ENCODE peak calls at places on chromosomes 2 and 18, in ten cellular contexts. B is DMS 273 treated with DMSO at 0.1 percent for 48 hours; E is occipital lobe; Y is EL; U is stimulated activated CD4-positive, alpha-beta T cell treated with anti-CD3 and anti-CD28 coated beads, Interleukin-1b, Interleukin-23, amount 100 ng/mL, for 1 hour; K is ELR; F is GOT3; O is sigmoid colon; D is SHP77; R is NCI-H2081. Z is an unnamed sample.

GRCh38 chr2:119405151-119405550 is 26.5 kb upstream of the TMEM37 start:
- DNase-seq in B (no peak), E (no peak), Y (no peak), U (no peak), K (no peak), F (no peak), O (no peak), D (no peak), R (no peak), Z (no peak)

GRCh38 chr18:77218642-77219041 is 31.0 kb upstream of the GALR1 start:
- DNase-seq in B (no peak), E (no peak), Y (no peak), U (no peak), K (no peak), F (no peak), O (no peak), D (no peak), R (no peak), Z (no peak)

GRCh38 chr18:56889621-56890020 is 238.5 kb downstream of the WDR7 start:
- DNase-seq in B (no peak), E (no peak), Y (no peak), U (no peak), K (no peak), F (no peak), O (no peak), D (no peak), R (no peak), Z (no peak)

GRCh38 chr18:77066689-77067088 is 65.9 kb downstream of the MBP start:
- DNase-seq in B (no peak), E (no peak), Y (no peak), U (no peak), K (no peak), F (no peak), O (no peak), D (no peak), R (no peak), Z (no peak)

GRCh38 chr2:69227717-69228116 is 159.3 kb downstream of the GFPT1 start:
- DNase-seq in B (no peak), E (no peak), Y (no peak), U (no peak), K (no peak), F (no peak), O (no peak), D (no peak), R (no peak), Z (no peak)

GRCh38 chr2:54386993-54387590 is 69.0 kb upstream of the SPTBN1 start:
- DNase-seq in B (no peak), E (no peak), Y (peak; percentile 60), U (no peak), K (peak; percentile 22), F (no peak), O (peak; percentile 78), D (no peak), R (no peak), Z (no peak)

GRCh38 chr18:5972298-5972697 is 77.0 kb upstream of the TMEM200C start:
- DNase-seq in B (no peak), E (no peak), Y (no peak), U (no peak), K (no peak), F (no peak), O (no peak), D (no peak), R (no peak), Z (no peak)

GRCh38 chr18:33577688-33578370 is at the start of gene ASXL3:
- DNase-seq in B (no peak), E (peak; percentile 53), Y (no peak), U (no peak), K (no peak), F (no peak), O (peak; percentile 80), D (peak; percentile 80), R (peak; percentile 74), Z (peak; percentile 91)

GRCh38 chr2:239299218-239299939 is 101.4 kb downstream of the HDAC4 start:
- DNase-seq in B (no peak), E (no peak), Y (no peak), U (no peak), K (no peak), F (no peak), O (peak; percentile 64), D (peak; percentile 41), R (peak; percentile 29), Z (peak; percentile 67)

GRCh38 chr2:231189171-231189530 is 9.3 kb upstream of the ARMC9 start:
- DNase-seq in B (no peak), E (no peak), Y (no peak), U (no peak), K (no peak), F (no peak), O (peak; percentile 66), D (no peak), R (no peak), Z (no peak)

GRCh38 chr2:106521016-106521415 is 33.9 kb downstream of the CD8B2 start:
- DNase-seq in B (no peak), E (no peak), Y (no peak), U (no peak), K (no peak), F (no peak), O (no peak), D (no peak), R (no peak), Z (no peak)

GRCh38 chr2:33134086-33134763 is 187.5 kb downstream of the LTBP1 start:
- DNase-seq in B (peak; percentile 52), E (peak; percentile 27), Y (peak; percentile 94), U (no peak), K (peak; percentile 94), F (peak; percentile 71), O (peak; percentile 85), D (peak; percentile 67), R (no peak), Z (peak; percentile 73)

GRCh38 chr2:11311543-11311942 is 32.9 kb downstream of the ROCK2 start:
- DNase-seq in B (no peak), E (no peak), Y (no peak), U (no peak), K (no peak), F (no peak), O (no peak), D (no peak), R (no peak), Z (no peak)

GRCh38 chr18:36199691-36200295 is 12.5 kb downstream of the MOCOS start:
- DNase-seq in B (no peak), E (no peak), Y (no peak), U (no peak), K (no peak), F (no peak), O (no peak), D (no peak), R (no peak), Z (no peak)

GRCh38 chr2:20439193-20439475 is 7.7 kb upstream of the RHOB start:
- DNase-seq in B (no peak), E (no peak), Y (peak; percentile 27), U (no peak), K (peak; percentile 53), F (no peak), O (peak; percentile 45), D (no peak), R (no peak), Z (no peak)

GRCh38 chr2:65071499-65072180 is 15.4 kb downstream of the CEP68 start:
- DNase-seq in B (no peak), E (no peak), Y (peak; percentile 52), U (no peak), K (peak; percentile 62), F (no peak), O (peak; percentile 76), D (no peak), R (no peak), Z (no peak)

GRCh38 chr2:733495-733894 is 56.3 kb upstream of the TMEM18 start:
- DNase-seq in B (no peak), E (no peak), Y (no peak), U (no peak), K (no peak), F (no peak), O (no peak), D (no peak), R (no peak), Z (no peak)

GRCh38 chr18:46275370-46275769 is 171.2 kb downstream of the HAUS1 start:
- DNase-seq in B (no peak), E (no peak), Y (no peak), U (no peak), K (no peak), F (no peak), O (no peak), D (no peak), R (no peak), Z (no peak)

GRCh38 chr18:73408434-73408833 is 540.6 kb upstream of the NETO1 start:
- DNase-seq in B (no peak), E (no peak), Y (no peak), U (no peak), K (no peak), F (no peak), O (no peak), D (no peak), R (no peak), Z (peak; percentile 35)

GRCh38 chr18:79611040-79611681 is 68.4 kb upstream of the CTDP1 start:
- DNase-seq in B (no peak), E (no peak), Y (peak; percentile 68), U (no peak), K (peak; percentile 37), F (no peak), O (peak; percentile 62), D (no peak), R (no peak), Z (peak; percentile 35)

GRCh38 chr2:160635488-160635887 is 141.9 kb upstream of the RBMS1 start:
- DNase-seq in B (no peak), E (no peak), Y (peak; percentile 34), U (no peak), K (peak; percentile 40), F (no peak), O (no peak), D (no peak), R (no peak), Z (no peak)

GRCh38 chr2:127185093-127185492 is 35.0 kb downstream of the CYP27C1 start:
- DNase-seq in B (no peak), E (no peak), Y (no peak), U (no peak), K (peak; percentile 15), F (no peak), O (peak; percentile 63), D (peak; percentile 17), R (no peak), Z (no peak)

GRCh38 chr18:79517322-79517721 is 121.6 kb downstream of the NFATC1 start:
- DNase-seq in B (no peak), E (no peak), Y (no peak), U (no peak), K (no peak), F (no peak), O (no peak), D (no peak), R (no peak), Z (no peak)

GRCh38 chr2:68458962-68459361 is 8.1 kb downstream of the FBXO48 start:
- DNase-seq in B (no peak), E (no peak), Y (peak; percentile 58), U (no peak), K (peak; percentile 61), F (no peak), O (no peak), D (no peak), R (no peak), Z (no peak)